ENCODE peak calls at places on chromosomes 1 and 21, in six cellular contexts. One of them, this sample, is unnamed.

GRCh38 chr1:116956378-116956777 is 45.2 kb upstream of the CD101 start:
- DNase-seq in H1: no peak
- DNase-seq in neuronal stem cell: no peak
- DNase-seq in trophoblast cell: no peak
- DNase-seq in IMR-90: no peak
- DNase-seq in mesendoderm: no peak
- DNase-seq in this sample: no peak

GRCh38 chr21:45911806-45912325 is 69.7 kb upstream of the COL6A1 start:
- DNase-seq in H1: no peak
- DNase-seq in IMR-90: no peak
- DNase-seq in trophoblast cell: no peak
- DNase-seq in mesendoderm: no peak
- DNase-seq in neuronal stem cell: no peak
- DNase-seq in this sample: no peak

GRCh38 chr1:239112536-239112935 is 273.8 kb upstream of the CHRM3 start:
- DNase-seq in H1: no peak
- DNase-seq in IMR-90: no peak
- DNase-seq in mesendoderm: no peak
- DNase-seq in neuronal stem cell: no peak
- DNase-seq in trophoblast cell: no peak
- DNase-seq in this sample: no peak

GRCh38 chr1:222928212-222928611 is 113.4 kb downstream of the DISP1 start:
- DNase-seq in mesendoderm: peak
- DNase-seq in H1: peak
- DNase-seq in IMR-90: peak
- DNase-seq in neuronal stem cell: peak
- DNase-seq in trophoblast cell: no peak
- DNase-seq in this sample: peak

GRCh38 chr1:117365350-117366280 is 1.6 kb upstream of the MAN1A2 start:
- DNase-seq in IMR-90: peak
- DNase-seq in H1: no peak
- DNase-seq in mesendoderm: peak
- DNase-seq in trophoblast cell: peak
- DNase-seq in neuronal stem cell: no peak
- DNase-seq in this sample: peak

GRCh38 chr21:38768385-38769071 is 37.2 kb upstream of the ETS2 start:
- DNase-seq in trophoblast cell: peak
- DNase-seq in H1: no peak
- DNase-seq in IMR-90: peak
- DNase-seq in mesendoderm: no peak
- DNase-seq in neuronal stem cell: no peak
- DNase-seq in this sample: peak

GRCh38 chr1:32885691-32886011 is 640 bp upstream of the HPCA start:
- DNase-seq in H1: no peak
- DNase-seq in neuronal stem cell: no peak
- DNase-seq in IMR-90: no peak
- DNase-seq in mesendoderm: no peak
- DNase-seq in trophoblast cell: no peak
- DNase-seq in this sample: no peak

GRCh38 chr1:12798911-12799310 is 7.7 kb downstream of the PRAMEF1 start:
- DNase-seq in neuronal stem cell: no peak
- DNase-seq in IMR-90: no peak
- DNase-seq in mesendoderm: no peak
- DNase-seq in H1: no peak
- DNase-seq in trophoblast cell: peak
- DNase-seq in this sample: no peak

GRCh38 chr1:234960722-234961467 is 167.7 kb downstream of the TOMM20 start:
- DNase-seq in neuronal stem cell: no peak
- DNase-seq in mesendoderm: no peak
- DNase-seq in trophoblast cell: no peak
- DNase-seq in IMR-90: peak
- DNase-seq in H1: no peak
- DNase-seq in this sample: peak

GRCh38 chr1:95018602-95019369 is 54.0 kb downstream of the ALG14 start:
- DNase-seq in neuronal stem cell: no peak
- DNase-seq in IMR-90: peak
- DNase-seq in H1: no peak
- DNase-seq in mesendoderm: no peak
- DNase-seq in trophoblast cell: peak
- DNase-seq in this sample: peak

GRCh38 chr1:67563684-67564083 is 121.3 kb upstream of the GADD45A start:
- DNase-seq in mesendoderm: no peak
- DNase-seq in IMR-90: no peak
- DNase-seq in trophoblast cell: no peak
- DNase-seq in neuronal stem cell: no peak
- DNase-seq in H1: no peak
- DNase-seq in this sample: no peak

GRCh38 chr1:46295306-46295705 is 8.1 kb downstream of the LRRC41 start:
- DNase-seq in trophoblast cell: no peak
- DNase-seq in neuronal stem cell: no peak
- DNase-seq in IMR-90: no peak
- DNase-seq in mesendoderm: no peak
- DNase-seq in H1: no peak
- DNase-seq in this sample: no peak

GRCh38 chr1:27887215-27888035 is 15.1 kb downstream of the THEMIS2 start:
- DNase-seq in H1: no peak
- DNase-seq in neuronal stem cell: no peak
- DNase-seq in IMR-90: no peak
- DNase-seq in mesendoderm: no peak
- DNase-seq in trophoblast cell: no peak
- DNase-seq in this sample: no peak

GRCh38 chr1:52002038-52002917 is 11.8 kb upstream of the RAB3B start:
- DNase-seq in mesendoderm: peak
- DNase-seq in IMR-90: peak
- DNase-seq in trophoblast cell: peak
- DNase-seq in neuronal stem cell: peak
- DNase-seq in H1: no peak
- DNase-seq in this sample: peak

GRCh38 chr21:15732290-15732995 is 2.7 kb downstream of the USP25 start:
- DNase-seq in IMR-90: peak
- DNase-seq in mesendoderm: no peak
- DNase-seq in neuronal stem cell: no peak
- DNase-seq in H1: no peak
- DNase-seq in trophoblast cell: peak
- DNase-seq in this sample: peak

GRCh38 chr1:21007876-21008275 is 168.8 kb downstream of the EIF4G3 start:
- DNase-seq in neuronal stem cell: no peak
- DNase-seq in mesendoderm: no peak
- DNase-seq in IMR-90: no peak
- DNase-seq in H1: no peak
- DNase-seq in trophoblast cell: no peak
- DNase-seq in this sample: peak

GRCh38 chr1:206040328-206040727 is 12.6 kb upstream of the RHEX start:
- DNase-seq in IMR-90: no peak
- DNase-seq in neuronal stem cell: no peak
- DNase-seq in H1: no peak
- DNase-seq in mesendoderm: no peak
- DNase-seq in trophoblast cell: no peak
- DNase-seq in this sample: no peak

GRCh38 chr1:168081373-168082007 is 55.2 kb downstream of the GPR161 start:
- DNase-seq in mesendoderm: no peak
- DNase-seq in H1: no peak
- DNase-seq in neuronal stem cell: no peak
- DNase-seq in IMR-90: peak
- DNase-seq in trophoblast cell: peak
- DNase-seq in this sample: peak

GRCh38 chr1:3049905-3050304 is 19.1 kb upstream of the PRDM16 start:
- DNase-seq in mesendoderm: no peak
- DNase-seq in trophoblast cell: no peak
- DNase-seq in neuronal stem cell: no peak
- DNase-seq in H1: no peak
- DNase-seq in IMR-90: no peak
- DNase-seq in this sample: no peak

GRCh38 chr1:201888282-201889033 is at the start of gene SHISA4:
- DNase-seq in IMR-90: peak
- DNase-seq in mesendoderm: no peak
- DNase-seq in H1: no peak
- DNase-seq in trophoblast cell: peak
- DNase-seq in neuronal stem cell: peak
- DNase-seq in this sample: peak

GRCh38 chr21:38959686-38960049 is 153.9 kb downstream of the ETS2 start:
- DNase-seq in mesendoderm: no peak
- DNase-seq in IMR-90: no peak
- DNase-seq in H1: no peak
- DNase-seq in trophoblast cell: peak
- DNase-seq in neuronal stem cell: no peak
- DNase-seq in this sample: no peak

DNA sequence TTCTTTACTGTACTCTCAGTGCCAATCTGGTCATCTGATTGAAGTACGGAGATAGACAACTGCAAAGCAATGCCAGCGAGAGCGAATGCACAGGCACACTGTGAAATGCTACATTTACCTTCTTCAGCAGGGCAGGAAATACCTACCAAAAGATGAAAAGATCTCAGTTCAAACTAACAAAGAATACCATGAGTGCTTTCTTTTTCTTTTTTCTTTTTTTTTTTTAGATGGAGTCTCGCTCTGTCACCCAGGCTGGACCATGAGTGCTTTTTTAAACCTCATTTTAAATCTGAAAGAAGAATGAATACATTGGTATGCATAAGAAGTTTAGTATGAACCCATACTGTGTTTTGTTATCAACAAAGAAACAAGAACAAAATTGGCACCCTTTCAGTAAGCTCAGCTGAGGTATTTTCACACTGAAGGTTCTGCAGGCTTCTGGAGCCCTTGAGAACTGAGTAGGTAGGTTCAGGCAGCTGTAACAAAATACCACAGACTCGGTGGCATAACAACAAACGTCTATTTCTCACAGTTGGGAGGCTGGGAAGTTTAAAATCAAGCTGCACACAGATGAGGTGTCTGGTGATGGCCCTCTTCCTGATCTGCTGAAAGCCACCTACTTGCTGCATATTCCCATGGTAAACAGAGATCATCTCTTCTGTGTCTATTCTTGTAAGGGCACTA is 1.7 kb upstream of the CHI3L2 start:
- DNase-seq in trophoblast cell: no peak
- DNase-seq in H1: no peak
- DNase-seq in mesendoderm: no peak
- DNase-seq in neuronal stem cell: no peak
- DNase-seq in IMR-90: peak
- DNase-seq in this sample: no peak
- H3K4me3 ChIP-seq in trophoblast cell: no peak
- H3K4me3 ChIP-seq in H1: no peak
- H3K4me3 ChIP-seq in mesendoderm: no peak
- H3K4me3 ChIP-seq in neuronal stem cell: no peak
- H3K4me3 ChIP-seq in IMR-90: no peak
- H3K4me3 ChIP-seq in this sample: no peak

GRCh38 chr21:33057385-33057940 is 12.5 kb upstream of the OLIG1 start:
- DNase-seq in trophoblast cell: no peak
- DNase-seq in H1: no peak
- DNase-seq in neuronal stem cell: no peak
- DNase-seq in mesendoderm: no peak
- DNase-seq in IMR-90: no peak
- DNase-seq in this sample: no peak
- H3K23ac ChIP-seq in trophoblast cell: no peak
- H3K23ac ChIP-seq in H1: no peak
- H3K23ac ChIP-seq in neuronal stem cell: peak
- H3K23ac ChIP-seq in mesendoderm: no peak
- H3K23ac ChIP-seq in IMR-90: no peak
- H3K23ac ChIP-seq in this sample: no peak

GRCh38 chr1:101408212-101409042 is 171.6 kb downstream of the S1PR1 start:
- DNase-seq in neuronal stem cell: no peak
- DNase-seq in IMR-90: no peak
- DNase-seq in H1: no peak
- DNase-seq in trophoblast cell: no peak
- DNase-seq in mesendoderm: no peak
- DNase-seq in this sample: no peak
- H3K4me3 ChIP-seq in neuronal stem cell: no peak
- H3K4me3 ChIP-seq in IMR-90: no peak
- H3K4me3 ChIP-seq in H1: no peak
- H3K4me3 ChIP-seq in trophoblast cell: no peak
- H3K4me3 ChIP-seq in mesendoderm: no peak
- H3K4me3 ChIP-seq in this sample: no peak

GRCh38 chr1:231401478-231401877 is 20.6 kb downstream of the EGLN1 start:
- DNase-seq in IMR-90: no peak
- DNase-seq in trophoblast cell: no peak
- DNase-seq in H1: no peak
- DNase-seq in mesendoderm: no peak
- DNase-seq in neuronal stem cell: no peak
- DNase-seq in this sample: no peak
- H3K23ac ChIP-seq in IMR-90: no peak
- H3K23ac ChIP-seq in trophoblast cell: no peak
- H3K23ac ChIP-seq in H1: no peak
- H3K23ac ChIP-seq in mesendoderm: no peak
- H3K23ac ChIP-seq in neuronal stem cell: no peak
- H3K23ac ChIP-seq in this sample: no peak

DNA sequence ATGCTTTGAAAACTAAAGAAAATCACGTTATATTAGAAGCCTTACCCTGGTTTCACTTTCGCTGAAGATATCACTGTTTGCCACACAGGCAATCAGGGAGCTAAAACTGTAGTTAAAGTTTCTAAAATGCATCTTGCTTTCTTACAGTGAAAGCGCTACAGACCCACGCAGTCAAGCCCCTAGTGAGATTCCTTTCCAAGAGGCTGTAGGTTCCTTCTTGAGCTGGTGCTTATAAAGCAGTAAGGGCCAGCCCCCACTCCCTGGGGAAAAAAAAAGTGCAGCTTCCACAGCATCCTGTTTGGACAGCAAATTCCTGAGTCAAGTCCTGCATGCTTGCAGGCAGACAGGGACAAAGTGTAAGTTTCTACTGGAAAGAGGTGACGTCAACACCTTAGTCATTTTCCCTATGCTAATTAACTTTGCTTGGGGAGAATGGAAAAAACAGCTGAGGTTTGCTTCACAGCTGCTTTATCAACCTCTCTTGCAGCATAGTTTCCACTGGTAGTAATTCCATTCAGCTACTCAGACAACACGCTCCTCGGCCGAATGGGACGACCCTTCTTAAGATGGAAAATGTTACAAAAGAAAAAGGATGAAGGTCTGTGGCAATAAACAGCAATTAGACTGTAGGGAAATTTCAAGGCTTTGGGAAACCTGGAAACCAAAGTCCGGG is 14.7 kb upstream of the KCNE1 start:
- DNase-seq in IMR-90: peak
- DNase-seq in neuronal stem cell: peak
- DNase-seq in mesendoderm: peak
- DNase-seq in trophoblast cell: peak
- DNase-seq in H1: no peak
- DNase-seq in this sample: peak
- H3K4me3 ChIP-seq in IMR-90: peak
- H3K4me3 ChIP-seq in neuronal stem cell: no peak
- H3K4me3 ChIP-seq in mesendoderm: no peak
- H3K4me3 ChIP-seq in trophoblast cell: no peak
- H3K4me3 ChIP-seq in H1: no peak
- H3K4me3 ChIP-seq in this sample: no peak

DNA sequence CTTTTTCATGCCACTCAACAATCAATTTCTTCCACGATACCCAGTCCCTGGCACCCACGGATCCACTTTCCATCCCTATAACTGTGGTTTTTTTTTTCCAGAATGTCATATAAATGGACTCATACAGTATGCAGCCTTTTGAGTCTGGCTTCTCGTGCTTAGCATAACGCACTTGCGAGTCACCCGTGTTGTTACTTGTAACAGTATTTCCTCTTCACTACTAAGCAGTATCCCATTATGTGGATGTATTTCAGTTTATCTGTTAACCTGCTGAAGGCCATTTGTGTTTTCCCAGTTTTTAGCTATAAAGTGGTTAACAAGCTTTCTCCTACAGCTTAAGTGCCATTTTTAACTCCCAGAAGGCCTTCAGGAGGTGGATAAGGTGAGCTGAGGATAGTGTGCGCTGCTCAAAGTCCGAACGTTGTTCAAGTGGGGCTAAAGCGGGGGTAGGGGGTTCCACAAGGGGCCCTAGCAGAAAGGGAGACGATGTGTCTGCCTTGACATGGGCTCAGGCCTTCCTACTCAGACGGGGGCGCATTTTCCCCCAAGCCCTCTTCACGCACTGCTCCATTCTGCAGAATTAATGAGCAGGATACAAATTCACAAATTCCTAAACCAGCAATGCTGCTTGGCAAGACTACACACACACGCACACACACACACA is 770 bp downstream of the ADAR start:
- DNase-seq in H1: no peak
- DNase-seq in IMR-90: peak
- DNase-seq in trophoblast cell: peak
- DNase-seq in mesendoderm: peak
- DNase-seq in neuronal stem cell: no peak
- DNase-seq in this sample: peak
- H3K23ac ChIP-seq in H1: peak
- H3K23ac ChIP-seq in IMR-90: peak
- H3K23ac ChIP-seq in trophoblast cell: peak
- H3K23ac ChIP-seq in mesendoderm: peak
- H3K23ac ChIP-seq in neuronal stem cell: no peak
- H3K23ac ChIP-seq in this sample: no peak

This sample was measured in mesenchymal stem cell.